ENCODE peak calls at places on chromosomes 6 and 20, in seven cellular contexts. One of them, this sample, is unnamed.
A peak's percentile ranks its signal among the peaks of the same experiment; 100 is the strongest.

GRCh38 chr6:144406796-144407195 is 121.7 kb downstream of the UTRN start:
- DNase-seq in mammary epithelial cell: no peak
- DNase-seq in AG04450: no peak
- DNase-seq in upper lobe of right lung: no peak
- DNase-seq in AG09309: no peak
- DNase-seq in psoas muscle: no peak
- DNase-seq in GM12878: no peak
- DNase-seq in this sample: no peak

GRCh38 chr6:137363805-137364138 is 130.4 kb downstream of the OLIG3 start:
- DNase-seq in mammary epithelial cell: peak; percentile 17
- DNase-seq in AG04450: no peak
- DNase-seq in upper lobe of right lung: no peak
- DNase-seq in AG09309: no peak
- DNase-seq in psoas muscle: no peak
- DNase-seq in GM12878: no peak
- DNase-seq in this sample: peak; percentile 35

GRCh38 chr6:14028631-14029030 is 88.9 kb upstream of the CD83 start:
- DNase-seq in mammary epithelial cell: no peak
- DNase-seq in AG04450: no peak
- DNase-seq in upper lobe of right lung: no peak
- DNase-seq in AG09309: no peak
- DNase-seq in psoas muscle: no peak
- DNase-seq in GM12878: no peak
- DNase-seq in this sample: no peak

GRCh38 chr6:3022765-3023662 is 23.3 kb downstream of the NQO2 start:
- DNase-seq in mammary epithelial cell: peak; percentile 32
- DNase-seq in AG04450: no peak
- DNase-seq in upper lobe of right lung: no peak
- DNase-seq in AG09309: no peak
- DNase-seq in psoas muscle: peak; percentile 35
- DNase-seq in GM12878: no peak
- DNase-seq in this sample: no peak

GRCh38 chr6:2593167-2593566 is 157.6 kb downstream of the MYLK4 start:
- DNase-seq in mammary epithelial cell: no peak
- DNase-seq in AG04450: no peak
- DNase-seq in upper lobe of right lung: no peak
- DNase-seq in AG09309: no peak
- DNase-seq in psoas muscle: no peak
- DNase-seq in GM12878: no peak
- DNase-seq in this sample: no peak

GRCh38 chr6:158674342-158674969 is 24.6 kb downstream of the SYTL3 start:
- DNase-seq in mammary epithelial cell: no peak
- DNase-seq in AG04450: no peak
- DNase-seq in upper lobe of right lung: no peak
- DNase-seq in AG09309: no peak
- DNase-seq in psoas muscle: no peak
- DNase-seq in GM12878: no peak
- DNase-seq in this sample: no peak

GRCh38 chr6:32790306-32790705 is 26.5 kb downstream of the HLA-DOB start:
- DNase-seq in mammary epithelial cell: peak; percentile 82
- DNase-seq in AG04450: no peak
- DNase-seq in upper lobe of right lung: no peak
- DNase-seq in AG09309: no peak
- DNase-seq in psoas muscle: no peak
- DNase-seq in GM12878: no peak
- DNase-seq in this sample: peak; percentile 70

GRCh38 chr6:121482004-121482693 is 46.7 kb downstream of the GJA1 start:
- DNase-seq in mammary epithelial cell: peak; percentile 88
- DNase-seq in AG04450: peak; percentile 54
- DNase-seq in upper lobe of right lung: no peak
- DNase-seq in AG09309: peak; percentile 24
- DNase-seq in psoas muscle: no peak
- DNase-seq in GM12878: no peak
- DNase-seq in this sample: peak; percentile 95

GRCh38 chr6:157433678-157434081 is 52.7 kb downstream of the ZDHHC14 start:
- DNase-seq in mammary epithelial cell: no peak
- DNase-seq in AG04450: no peak
- DNase-seq in upper lobe of right lung: no peak
- DNase-seq in AG09309: no peak
- DNase-seq in psoas muscle: no peak
- DNase-seq in GM12878: no peak
- DNase-seq in this sample: no peak

GRCh38 chr6:111958534-111958933 is 85.3 kb upstream of the FYN start:
- DNase-seq in mammary epithelial cell: no peak
- DNase-seq in AG04450: no peak
- DNase-seq in upper lobe of right lung: no peak
- DNase-seq in AG09309: no peak
- DNase-seq in psoas muscle: no peak
- DNase-seq in GM12878: no peak
- DNase-seq in this sample: no peak

GRCh38 chr6:16774437-16774836 is 13.2 kb upstream of the ATXN1 start:
- DNase-seq in mammary epithelial cell: no peak
- DNase-seq in AG04450: no peak
- DNase-seq in upper lobe of right lung: no peak
- DNase-seq in AG09309: no peak
- DNase-seq in psoas muscle: no peak
- DNase-seq in GM12878: no peak
- DNase-seq in this sample: no peak

GRCh38 chr6:27293436-27294152 is 18.5 kb downstream of the POM121L2 start:
- DNase-seq in mammary epithelial cell: peak; percentile 57
- DNase-seq in AG04450: no peak
- DNase-seq in upper lobe of right lung: no peak
- DNase-seq in AG09309: no peak
- DNase-seq in psoas muscle: no peak
- DNase-seq in GM12878: no peak
- DNase-seq in this sample: peak; percentile 81

GRCh38 chr6:99330159-99330558 is 19.3 kb downstream of the FAXC start:
- DNase-seq in mammary epithelial cell: peak; percentile 63
- DNase-seq in AG04450: peak; percentile 36
- DNase-seq in upper lobe of right lung: no peak
- DNase-seq in AG09309: peak; percentile 38
- DNase-seq in psoas muscle: no peak
- DNase-seq in GM12878: peak; percentile 71
- DNase-seq in this sample: peak; percentile 81

GRCh38 chr6:113802779-113803178 is 54.4 kb upstream of the MARCKS start:
- DNase-seq in mammary epithelial cell: no peak
- DNase-seq in AG04450: no peak
- DNase-seq in upper lobe of right lung: no peak
- DNase-seq in AG09309: no peak
- DNase-seq in psoas muscle: no peak
- DNase-seq in GM12878: no peak
- DNase-seq in this sample: no peak

GRCh38 chr6:106546322-106547052 is 82.8 kb downstream of the RTN4IP1 start:
- DNase-seq in mammary epithelial cell: peak; percentile 92
- DNase-seq in AG04450: peak; percentile 37
- DNase-seq in upper lobe of right lung: no peak
- DNase-seq in AG09309: peak; percentile 28
- DNase-seq in psoas muscle: no peak
- DNase-seq in GM12878: no peak
- DNase-seq in this sample: peak; percentile 94

GRCh38 chr20:52103469-52103910 is 88.1 kb downstream of the ZFP64 start:
- DNase-seq in mammary epithelial cell: no peak
- DNase-seq in AG04450: no peak
- DNase-seq in upper lobe of right lung: peak; percentile 33
- DNase-seq in AG09309: no peak
- DNase-seq in psoas muscle: no peak
- DNase-seq in GM12878: no peak
- DNase-seq in this sample: peak; percentile 52

GRCh38 chr6:15412767-15413166 is 166.9 kb downstream of the JARID2 start:
- DNase-seq in mammary epithelial cell: no peak
- DNase-seq in AG04450: no peak
- DNase-seq in upper lobe of right lung: no peak
- DNase-seq in AG09309: no peak
- DNase-seq in psoas muscle: no peak
- DNase-seq in GM12878: no peak
- DNase-seq in this sample: no peak

GRCh38 chr6:110395221-110395620 is 20.2 kb downstream of the DDO start:
- DNase-seq in mammary epithelial cell: no peak
- DNase-seq in AG04450: no peak
- DNase-seq in upper lobe of right lung: no peak
- DNase-seq in AG09309: no peak
- DNase-seq in psoas muscle: no peak
- DNase-seq in GM12878: no peak
- DNase-seq in this sample: no peak

GRCh38 chr6:27630727-27631613 is 158.1 kb upstream of the ZNF184 start:
- DNase-seq in mammary epithelial cell: peak; percentile 79
- DNase-seq in AG04450: no peak
- DNase-seq in upper lobe of right lung: peak; percentile 65
- DNase-seq in AG09309: no peak
- DNase-seq in psoas muscle: no peak
- DNase-seq in GM12878: peak; percentile 49
- DNase-seq in this sample: peak; percentile 74

GRCh38 chr20:20594171-20594530 is 118.3 kb downstream of the RALGAPA2 start:
- DNase-seq in mammary epithelial cell: no peak
- DNase-seq in AG04450: no peak
- DNase-seq in upper lobe of right lung: no peak
- DNase-seq in AG09309: no peak
- DNase-seq in psoas muscle: no peak
- DNase-seq in GM12878: no peak
- DNase-seq in this sample: peak; percentile 29

GRCh38 chr20:60117040-60117439 is 158.8 kb downstream of the CDH26 start:
- DNase-seq in mammary epithelial cell: no peak
- DNase-seq in AG04450: no peak
- DNase-seq in upper lobe of right lung: no peak
- DNase-seq in AG09309: peak; percentile 80
- DNase-seq in psoas muscle: no peak
- DNase-seq in GM12878: no peak
- DNase-seq in this sample: no peak

GRCh38 chr20:63955281-63955845 is 853 bp downstream of the UCKL1 start:
- DNase-seq in mammary epithelial cell: no peak
- DNase-seq in AG04450: no peak
- DNase-seq in upper lobe of right lung: peak; percentile 86
- DNase-seq in AG09309: no peak
- DNase-seq in psoas muscle: peak; percentile 50
- DNase-seq in GM12878: no peak
- DNase-seq in this sample: peak; percentile 28
- H3K4me3 ChIP-seq in mammary epithelial cell: peak overlapping the region; percentile 92
- H3K4me3 ChIP-seq in AG04450: peak overlapping the region; percentile 84
- H3K4me3 ChIP-seq in upper lobe of right lung: peak overlapping the region; percentile 94
- H3K4me3 ChIP-seq in AG09309: peak overlapping the region; percentile 82
- H3K4me3 ChIP-seq in psoas muscle: peak overlapping the region; percentile 100
- H3K4me3 ChIP-seq in GM12878: peak overlapping the region; percentile 81
- H3K4me3 ChIP-seq in this sample: peak overlapping the region; percentile 74

DNA sequence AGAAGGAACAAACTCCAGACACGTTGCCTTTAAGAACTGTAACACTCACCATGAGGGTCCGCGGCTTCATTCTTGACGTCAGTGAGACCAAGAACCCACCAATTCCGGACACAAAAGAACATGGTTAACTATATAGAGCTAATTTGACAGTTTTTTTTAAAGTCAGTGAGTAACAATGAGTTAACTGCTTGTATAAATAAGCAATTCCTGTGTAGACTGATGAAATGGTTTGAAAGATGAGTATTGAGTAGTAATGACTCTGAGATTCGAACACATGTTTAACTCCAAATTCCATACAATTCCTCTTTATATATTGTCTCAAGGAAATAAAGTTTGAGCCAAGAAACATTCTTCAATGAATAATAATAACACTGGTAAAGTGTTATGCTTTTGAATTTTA is 478.0 kb downstream of the MMUT start:
- DNase-seq in mammary epithelial cell: no peak
- DNase-seq in AG04450: peak; percentile 20
- DNase-seq in upper lobe of right lung: no peak
- DNase-seq in AG09309: peak; percentile 7
- DNase-seq in psoas muscle: no peak
- DNase-seq in GM12878: no peak
- DNase-seq in this sample: no peak
- H3K4me3 ChIP-seq in mammary epithelial cell: no peak overlapping the region
- H3K4me3 ChIP-seq in AG04450: no peak overlapping the region
- H3K4me3 ChIP-seq in upper lobe of right lung: no peak overlapping the region
- H3K4me3 ChIP-seq in AG09309: no peak overlapping the region
- H3K4me3 ChIP-seq in psoas muscle: no peak overlapping the region
- H3K4me3 ChIP-seq in GM12878: no peak overlapping the region
- H3K4me3 ChIP-seq in this sample: no peak overlapping the region

GRCh38 chr6:116764557-116764960 is 960 bp downstream of the FAM162B start:
- DNase-seq in mammary epithelial cell: no peak
- DNase-seq in AG04450: no peak
- DNase-seq in upper lobe of right lung: no peak
- DNase-seq in AG09309: no peak
- DNase-seq in psoas muscle: peak; percentile 18
- DNase-seq in GM12878: no peak
- DNase-seq in this sample: no peak

GRCh38 chr6:116767715-116768114 is 2.2 kb upstream of the FAM162B start:
- DNase-seq in mammary epithelial cell: no peak
- DNase-seq in AG04450: no peak
- DNase-seq in upper lobe of right lung: no peak
- DNase-seq in AG09309: no peak
- DNase-seq in psoas muscle: no peak
- DNase-seq in GM12878: no peak
- DNase-seq in this sample: no peak

GRCh38 chr6:116764961-116765841 is at the start of gene FAM162B:
- DNase-seq in mammary epithelial cell: peak; percentile 1
- DNase-seq in AG04450: no peak
- DNase-seq in upper lobe of right lung: no peak
- DNase-seq in AG09309: no peak
- DNase-seq in psoas muscle: peak; percentile 48
- DNase-seq in GM12878: no peak
- DNase-seq in this sample: peak; percentile 11

GRCh38 chr6:116763871-116764270 is 1.6 kb downstream of the FAM162B start:
- DNase-seq in mammary epithelial cell: no peak
- DNase-seq in AG04450: no peak
- DNase-seq in upper lobe of right lung: no peak
- DNase-seq in AG09309: no peak
- DNase-seq in psoas muscle: no peak
- DNase-seq in GM12878: no peak
- DNase-seq in this sample: no peak

DNA sequence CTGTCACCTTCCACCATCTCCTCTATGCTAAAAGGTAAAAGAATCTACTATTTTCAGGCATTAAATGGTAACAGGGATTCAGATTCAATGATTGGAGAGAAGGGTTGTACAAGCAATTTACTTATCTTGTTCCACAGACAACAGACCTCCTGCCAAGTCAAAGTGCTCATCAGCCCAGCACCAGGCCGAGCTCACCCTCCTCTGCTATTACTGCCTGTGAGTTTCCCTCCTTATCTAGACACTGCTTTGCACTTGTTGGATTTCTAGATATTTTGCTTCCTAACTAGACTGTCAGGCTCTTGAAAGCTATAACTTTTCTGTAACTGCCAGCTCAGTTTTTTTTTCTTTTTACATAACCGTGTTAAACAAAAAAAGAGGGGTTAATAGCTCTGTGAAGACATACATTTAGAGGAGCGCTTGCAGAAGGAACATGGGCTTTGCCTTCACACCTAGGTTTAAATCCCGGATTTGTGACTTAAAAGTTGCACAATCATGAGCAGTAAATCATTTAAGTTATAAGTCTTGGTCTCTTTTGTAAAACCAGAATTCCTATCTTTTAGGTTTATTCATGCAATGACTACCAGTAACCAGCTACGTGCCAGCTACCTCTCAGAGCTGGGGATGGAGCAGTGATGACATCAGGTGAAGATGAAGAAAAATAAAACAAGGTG is 1.1 kb upstream of the FAM162B start:
- DNase-seq in mammary epithelial cell: no peak
- DNase-seq in AG04450: no peak
- DNase-seq in upper lobe of right lung: no peak
- DNase-seq in AG09309: no peak
- DNase-seq in psoas muscle: no peak
- DNase-seq in GM12878: no peak
- DNase-seq in this sample: no peak
- H3K4me3 ChIP-seq in mammary epithelial cell: no peak overlapping the region
- H3K4me3 ChIP-seq in AG04450: no peak overlapping the region
- H3K4me3 ChIP-seq in upper lobe of right lung: no peak overlapping the region
- H3K4me3 ChIP-seq in AG09309: no peak overlapping the region
- H3K4me3 ChIP-seq in psoas muscle: no peak overlapping the region
- H3K4me3 ChIP-seq in GM12878: no peak overlapping the region
- H3K4me3 ChIP-seq in this sample: no peak overlapping the region

GRCh38 chr20:58634818-58635665 is 16.0 kb upstream of the STX16 start:
- DNase-seq in mammary epithelial cell: no peak
- DNase-seq in AG04450: no peak
- DNase-seq in upper lobe of right lung: peak; percentile 57
- DNase-seq in AG09309: no peak
- DNase-seq in psoas muscle: no peak
- DNase-seq in GM12878: no peak
- DNase-seq in this sample: no peak
- H3K4me3 ChIP-seq in mammary epithelial cell: no peak overlapping the region
- H3K4me3 ChIP-seq in AG04450: no peak overlapping the region
- H3K4me3 ChIP-seq in upper lobe of right lung: no peak overlapping the region
- H3K4me3 ChIP-seq in AG09309: no peak overlapping the region
- H3K4me3 ChIP-seq in psoas muscle: no peak overlapping the region
- H3K4me3 ChIP-seq in GM12878: no peak overlapping the region
- H3K4me3 ChIP-seq in this sample: no peak overlapping the region

This sample was measured in epithelial cell of esophagus.